ENCODE peak calls at places on chromosomes 11 and 22, in six cellular contexts. U, A, Y, K, P and L are unnamed samples. For H3K4me1, the result is how much of the 10 kb centered on the place peaks cover.

GRCh38 chr11:61731211-61731955 is 21.1 kb upstream of the MYRF start:
- DNase-seq in U (no peak), A (no peak), Y (no peak), K (no peak), P (no peak), L (no peak)

GRCh38 chr11:69383946-69384547 is 90.1 kb downstream of the MYEOV start:
- DNase-seq in U (no peak), A (no peak), Y (no peak), K (no peak), P (no peak), L (no peak)

GRCh38 chr11:107908211-107908610 is 20.0 kb upstream of the RAB39A start:
- DNase-seq in U (no peak), A (no peak), Y (no peak), K (no peak), P (no peak), L (no peak)

GRCh38 chr11:57700425-57700824 is 11.6 kb downstream of the MED19 start:
- DNase-seq in U (no peak), A (no peak), Y (no peak), K (no peak), P (no peak), L (no peak)

GRCh38 chr22:23038334-23038642 is 32.0 kb upstream of the GNAZ start:
- DNase-seq in U (no peak), A (no peak), Y (no peak), K (no peak), P (no peak), L (no peak)

GRCh38 chr22:19143967-19144400 is 467 bp downstream of the ESS2 start:
- DNase-seq in U (no peak), A (no peak), Y (no peak), K (no peak), P (no peak), L (no peak)

GRCh38 chr11:128624269-128625170 is 37.2 kb upstream of the ETS1 start:
- DNase-seq in U (no peak), A (no peak), Y (peak), K (no peak), P (peak), L (peak)

GRCh38 chr11:22340803-22341581 is 2.8 kb downstream of the SLC17A6 start:
- DNase-seq in U (no peak), A (peak), Y (no peak), K (no peak), P (no peak), L (no peak)

GRCh38 chr11:118789501-118790356 is 1.2 kb downstream of the DDX6 start:
- DNase-seq in U (no peak), A (no peak), Y (peak), K (no peak), P (no peak), L (no peak)

GRCh38 chr11:103877221-103877620 is 159.2 kb upstream of the DDI1 start:
- DNase-seq in U (no peak), A (no peak), Y (no peak), K (no peak), P (no peak), L (no peak)

GRCh38 chr11:28009383-28009782 is 98.6 kb downstream of the KIF18A start:
- DNase-seq in U (no peak), A (no peak), Y (no peak), K (no peak), P (no peak), L (no peak)

DNA sequence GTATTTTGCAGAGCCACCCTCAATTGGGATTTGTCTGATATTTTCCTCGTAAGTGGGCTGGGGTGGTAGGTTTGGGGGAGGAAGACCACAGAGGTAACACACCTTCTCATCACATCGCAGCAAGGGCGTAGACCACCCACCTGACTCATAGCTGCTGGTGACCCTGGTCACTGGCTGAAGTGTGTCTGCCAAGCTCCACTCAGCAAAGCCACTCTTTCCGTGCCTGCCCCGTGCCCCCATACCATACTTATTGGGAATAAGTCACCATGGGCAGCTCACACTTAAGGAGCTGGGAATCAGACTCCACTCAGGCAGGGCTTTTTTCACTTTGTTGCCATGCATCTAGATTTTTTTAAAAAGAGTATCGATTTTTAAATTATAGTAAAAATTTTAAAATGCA is 111.6 kb downstream of the PHF21B start:
- DNase-seq in U (no peak), A (peak), Y (no peak), K (no peak), P (no peak), L (no peak)
- H3K4me3 ChIP-seq in U (no peak), A (no peak), Y (no peak), K (no peak), P (no peak), L (no peak)

GRCh38 chr11:47508595-47509555 is 44.1 kb downstream of the CELF1 start:
- DNase-seq in U (no peak), A (no peak), Y (peak), K (no peak), P (no peak), L (no peak)
- H3K4me1 ChIP-seq in U (under half), A (half or more), Y (under half), K (under half), P (half or more), L (under half)

GRCh38 chr11:35163707-35164496 is 24.9 kb downstream of the CD44 start:
- DNase-seq in U (no peak), A (no peak), Y (no peak), K (no peak), P (no peak), L (no peak)

GRCh38 chr11:35168606-35169200 is 29.7 kb downstream of the CD44 start:
- DNase-seq in U (no peak), A (no peak), Y (no peak), K (no peak), P (no peak), L (no peak)

GRCh38 chr11:35165416-35166368 is 26.7 kb downstream of the CD44 start:
- DNase-seq in U (peak), A (no peak), Y (peak), K (no peak), P (no peak), L (no peak)

GRCh38 chr11:35167451-35167954 is 28.5 kb downstream of the CD44 start:
- DNase-seq in U (no peak), A (no peak), Y (no peak), K (peak), P (no peak), L (no peak)

GRCh38 chr11:35166369-35167360 is 27.7 kb downstream of the CD44 start:
- DNase-seq in U (no peak), A (no peak), Y (no peak), K (peak), P (no peak), L (peak)
- H3K27ac ChIP-seq in U (peak), A (peak), Y (no peak), K (peak), P (peak), L (peak)

DNA sequence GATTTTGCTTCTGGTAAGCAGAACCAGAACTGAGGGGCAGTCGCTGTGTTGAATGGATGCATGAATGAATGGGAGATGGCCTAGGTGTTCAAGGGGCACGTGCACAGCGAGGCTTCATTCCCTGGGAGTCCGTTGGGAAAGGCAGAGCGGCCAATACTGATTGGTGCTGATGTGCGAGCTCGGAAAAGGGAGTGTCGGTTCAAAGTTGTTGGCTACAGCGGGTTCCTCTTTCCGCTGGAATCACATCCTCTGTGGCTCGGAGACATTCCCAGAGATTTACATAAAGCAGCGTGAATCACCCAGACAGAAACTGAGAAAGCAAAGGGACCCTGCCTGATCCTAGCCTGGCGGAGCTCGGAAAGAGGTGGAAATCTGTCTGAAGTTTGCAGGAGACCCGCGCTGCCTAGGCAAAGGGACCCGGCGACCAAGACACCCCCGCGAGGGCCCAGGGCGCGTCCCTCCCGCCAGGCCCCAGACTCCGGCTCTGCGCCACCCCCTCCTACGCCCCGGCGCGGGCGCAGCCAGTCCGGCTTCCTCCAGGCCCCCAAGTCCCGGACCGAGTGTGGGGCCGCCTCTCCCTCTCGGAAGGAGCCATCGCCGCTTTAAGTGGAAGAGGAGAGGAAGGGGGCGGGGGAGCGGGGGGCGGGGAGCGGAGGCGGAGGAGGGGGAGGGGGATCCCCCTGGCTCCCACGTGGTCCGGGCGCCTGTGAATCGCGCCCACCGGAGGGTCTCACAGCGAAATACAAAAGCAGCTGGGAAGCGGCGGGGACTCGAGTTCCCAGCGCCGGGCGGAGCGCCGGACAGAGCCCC is at the start of gene FJX1:
- DNase-seq in U (peak), A (peak), Y (peak), K (peak), P (peak), L (peak)
- H3K4me3 ChIP-seq in U (peak), A (peak), Y (peak), K (peak), P (peak), L (peak)

GRCh38 chr11:93741094-93741881 is at the start of the genes C11orf54 and TAF1D:
- DNase-seq in U (peak), A (peak), Y (peak), K (peak), P (peak), L (peak)

GRCh38 chr11:93738647-93739081 is 2.6 kb downstream of the TAF1D start:
- DNase-seq in U (no peak), A (no peak), Y (no peak), K (no peak), P (no peak), L (no peak)

GRCh38 chr11:93741882-93742226 is 382 bp downstream of the C11orf54 start:
- DNase-seq in U (peak), A (no peak), Y (peak), K (no peak), P (no peak), L (no peak)

GRCh38 chr11:93740802-93741093 is 547 bp downstream of the TAF1D start:
- DNase-seq in U (peak), A (peak), Y (peak), K (peak), P (peak), L (peak)

DNA sequence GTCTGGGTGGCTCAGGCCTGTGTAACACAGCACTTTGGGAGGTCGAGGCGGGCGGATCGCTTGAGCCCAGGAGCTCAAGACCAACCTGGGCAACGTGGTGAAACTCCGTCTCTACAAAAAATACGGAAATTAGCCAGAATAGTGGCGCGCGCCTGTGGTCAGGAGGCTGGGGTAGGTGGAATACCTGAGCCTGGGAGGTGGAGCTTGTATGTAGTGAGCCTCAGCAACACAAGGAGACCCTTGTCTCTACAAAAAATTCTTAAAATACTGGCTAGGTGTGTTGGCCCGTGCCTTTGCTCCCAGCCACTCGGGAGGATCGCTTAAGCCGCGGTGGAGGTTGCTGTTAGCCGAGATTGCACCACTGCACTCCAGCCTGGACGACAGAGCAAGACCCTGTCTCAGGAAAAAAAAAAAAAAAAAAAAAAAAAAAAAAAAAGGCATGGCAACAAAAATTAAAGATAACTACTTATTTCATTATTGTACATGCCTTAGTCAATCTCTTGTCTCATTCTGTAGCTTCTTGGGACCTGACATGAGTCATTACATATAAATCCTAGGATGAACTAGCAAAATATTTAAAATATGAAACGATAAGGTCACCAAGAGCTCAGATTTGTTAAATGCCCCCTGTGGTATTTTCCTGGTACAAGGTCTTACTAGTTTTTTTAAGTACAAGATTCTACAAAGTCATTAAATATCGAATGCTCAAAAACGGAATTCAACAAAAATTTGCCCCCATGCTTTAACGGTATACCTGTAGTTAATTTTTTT is 1.1 kb downstream of the TAF1D start:
- DNase-seq in U (no peak), A (peak), Y (peak), K (no peak), P (peak), L (no peak)
- H3K4me1 ChIP-seq in U (under half), A (under half), Y (half or more), K (under half), P (half or more), L (under half)

GRCh38 chr11:64870176-64870892 is 8.1 kb downstream of the EHD1 start:
- DNase-seq in U (no peak), A (no peak), Y (peak), K (peak), P (no peak), L (peak)
- H3K27ac ChIP-seq in U (peak), A (peak), Y (no peak), K (peak), P (peak), L (peak)

GRCh38 chr11:43879789-43880639 is 617 bp upstream of the ALKBH3 start:
- DNase-seq in U (no peak), A (no peak), Y (no peak), K (no peak), P (no peak), L (no peak)
- H3K4me3 ChIP-seq in U (peak), A (peak), Y (peak), K (peak), P (peak), L (no peak)

GRCh38 chr11:19644316-19644715 is 68.3 kb upstream of the NAV2 start:
- DNase-seq in U (no peak), A (no peak), Y (no peak), K (no peak), P (no peak), L (no peak)

GRCh38 chr11:19648321-19648720 is 64.3 kb upstream of the NAV2 start:
- DNase-seq in U (no peak), A (no peak), Y (no peak), K (no peak), P (no peak), L (no peak)

GRCh38 chr11:19642759-19643158 is 69.9 kb upstream of the NAV2 start:
- DNase-seq in U (no peak), A (no peak), Y (no peak), K (no peak), P (no peak), L (no peak)

GRCh38 chr11:19646921-19647320 is 65.7 kb upstream of the NAV2 start:
- DNase-seq in U (no peak), A (no peak), Y (peak), K (no peak), P (no peak), L (no peak)

GRCh38 chr11:19646308-19646707 is 66.3 kb upstream of the NAV2 start:
- DNase-seq in U (peak), A (no peak), Y (no peak), K (no peak), P (no peak), L (no peak)
- H3K4me1 ChIP-seq in U (under half), A (under half), Y (under half), K (under half), P (under half), L (under half)